ENCODE peak calls at places on chromosomes 3 and 15, in six cellular contexts. E is cardiac muscle cell, S is BJ, H is NCI-H510A treated with DMSO at 0.1 percent for 48 hours, Z is NCI-H345, U is hypothalamus. F is an unnamed sample.

GRCh38 chr3:55818485-55818884 is 331.4 kb upstream of the WNT5A start:
- DNase-seq in Z (no peak), U (no peak), S (no peak), E (peak; percentile 4), H (no peak), F (no peak)

GRCh38 chr15:36422631-36423030 is 156.8 kb upstream of the CDIN1 start:
- DNase-seq in S (no peak), H (no peak), E (no peak), U (no peak), Z (no peak), F (no peak)

GRCh38 chr3:15636028-15636709 is 34.6 kb downstream of the BTD start:
- DNase-seq in S (peak; percentile 82), E (peak; percentile 87), Z (no peak), U (no peak), H (no peak), F (peak; percentile 91)

GRCh38 chr3:42190701-42191442 is 75.1 kb downstream of the CCK start:
- DNase-seq in S (no peak), U (no peak), H (peak; percentile 19), E (peak; percentile 72), Z (peak; percentile 42), F (no peak)

GRCh38 chr3:170189396-170190256 is 8.1 kb upstream of the PHC3 start:
- DNase-seq in E (no peak), Z (no peak), U (no peak), S (no peak), H (no peak), F (no peak)

GRCh38 chr3:138186216-138186615 is 885 bp upstream of the ARMC8 start:
- DNase-seq in U (no peak), E (no peak), S (no peak), Z (no peak), H (peak; percentile 7), F (no peak)

GRCh38 chr3:177431525-177432255 is 234.4 kb upstream of the TBL1XR1 start:
- DNase-seq in H (peak; percentile 28), S (no peak), U (no peak), E (peak; percentile 65), Z (peak; percentile 5), F (no peak)

GRCh38 chr3:39668420-39668819 is 141.0 kb upstream of the MYRIP start:
- DNase-seq in Z (peak; percentile 1), U (no peak), H (peak; percentile 29), E (peak; percentile 76), S (no peak), F (peak; percentile 18)

GRCh38 chr15:96273317-96274086 is 57.0 kb upstream of the NR2F2 start:
- DNase-seq in Z (no peak), H (no peak), U (no peak), E (peak; percentile 90), S (peak; percentile 98), F (peak; percentile 90)

GRCh38 chr15:58724471-58724870 is 25.0 kb downstream of the ADAM10 start:
- DNase-seq in Z (peak; percentile 2), S (no peak), H (no peak), E (peak; percentile 17), U (no peak), F (no peak)

GRCh38 chr3:49865198-49865784 is 4.4 kb downstream of the CAMKV start:
- DNase-seq in U (no peak), S (no peak), Z (no peak), H (no peak), E (no peak), F (no peak)

GRCh38 chr3:126121632-126122031 is 37.7 kb upstream of the SLC41A3 start:
- DNase-seq in E (no peak), Z (no peak), U (no peak), H (no peak), S (no peak), F (no peak)

GRCh38 chr15:41507820-41508290 is 5.8 kb downstream of the LTK start:
- DNase-seq in H (no peak), Z (no peak), E (no peak), U (no peak), S (no peak), F (no peak)